ENCODE peak calls at places on chromosomes 2 and 18, in seven cellular contexts. E is WTC11, R is H1, Z is K562, T is HCT116, L is HEK293T, W is HepG2. X is an unnamed sample.

GRCh38 chr2:118539290-118539689 is 308.2 kb downstream of the EN1 start:
- DNase-seq in L (peak; percentile 20), Z (peak; percentile 32), E (peak; percentile 56), R (peak; percentile 56), W (peak; percentile 14), T (peak; percentile 16), X (no peak)

GRCh38 chr2:84741182-84741822 is 139.6 kb downstream of the TRABD2A start:
- DNase-seq in L (peak; percentile 35), E (peak; percentile 65), W (peak; percentile 25), R (peak; percentile 66), T (peak; percentile 18), Z (peak; percentile 24), X (no peak)

GRCh38 chr2:44267269-44268258 is 7.7 kb upstream of the SLC3A1 start:
- DNase-seq in E (no peak), L (no peak), W (no peak), R (no peak), Z (no peak), T (no peak), X (no peak)

GRCh38 chr2:73611867-73612266 is 30.4 kb downstream of the NAT8 start:
- DNase-seq in Z (no peak), W (no peak), E (no peak), R (no peak), T (no peak), L (no peak), X (no peak)

GRCh38 chr2:182324665-182325064 is 102.2 kb downstream of the PDE1A start:
- DNase-seq in L (no peak), R (no peak), W (no peak), E (no peak), T (no peak), Z (no peak), X (no peak)

GRCh38 chr2:207530160-207531023 is 630 bp downstream of the CREB1 start:
- DNase-seq in L (peak; percentile 49), T (no peak), E (no peak), W (peak; percentile 30), R (no peak), Z (peak; percentile 51), X (no peak)

GRCh38 chr2:55887906-55888625 is 35.5 kb downstream of the EFEMP1 start:
- DNase-seq in R (no peak), L (no peak), W (no peak), E (no peak), T (no peak), Z (no peak), X (no peak)

GRCh38 chr18:58682429-58683069 is 11.3 kb downstream of the MALT1 start:
- DNase-seq in R (no peak), E (no peak), L (peak; percentile 13), T (peak; percentile 33), Z (no peak), W (peak; percentile 68), X (no peak)

GRCh38 chr2:68877079-68877772 is 6.0 kb upstream of the BMP10 start:
- DNase-seq in E (no peak), Z (peak; percentile 32), R (no peak), W (no peak), L (no peak), T (no peak), X (no peak)

GRCh38 chr2:28901841-28902240 is 7.4 kb downstream of the WDR43 start:
- DNase-seq in L (no peak), R (no peak), Z (no peak), W (no peak), T (no peak), E (no peak), X (no peak)

GRCh38 chr18:48803518-48803917 is 147.2 kb downstream of the SMAD7 start:
- DNase-seq in Z (no peak), R (peak; percentile 37), L (no peak), T (no peak), E (peak; percentile 3), W (no peak), X (no peak)

GRCh38 chr18:50924372-50924771 is 43.5 kb upstream of the ELAC1 start:
- DNase-seq in R (no peak), Z (no peak), E (no peak), W (no peak), L (no peak), T (no peak), X (no peak)

GRCh38 chr2:106126705-106127281 is 67.3 kb downstream of the UXS1 start:
- DNase-seq in T (no peak), L (no peak), W (peak; percentile 91), E (no peak), R (no peak), Z (no peak), X (no peak)

GRCh38 chr2:241739651-241740050 is 5.2 kb downstream of the D2HGDH start:
- DNase-seq in E (no peak), Z (no peak), R (no peak), T (no peak), L (no peak), W (no peak), X (no peak)

GRCh38 chr18:21194871-21195771 is 46.9 kb upstream of the GREB1L start:
- DNase-seq in W (peak; percentile 24), E (no peak), R (no peak), L (peak; percentile 38), T (peak; percentile 79), Z (peak; percentile 40), X (no peak)

GRCh38 chr2:108870069-108870644 is 83.6 kb downstream of the CCDC138 start:
- DNase-seq in T (no peak), R (no peak), W (no peak), Z (no peak), L (no peak), E (no peak), X (no peak)

GRCh38 chr2:50951416-50951815 is 80.5 kb downstream of the NRXN1 start:
- DNase-seq in R (no peak), L (no peak), T (no peak), W (no peak), Z (no peak), E (no peak), X (no peak)

GRCh38 chr2:208407667-208408066 is 1.1 kb downstream of the PTH2R start:
- DNase-seq in W (peak; percentile 3), R (no peak), E (peak; percentile 20), Z (peak; percentile 34), L (peak; percentile 36), T (no peak), X (no peak)

GRCh38 chr18:400466-400865 is 100.0 kb downstream of the COLEC12 start:
- DNase-seq in W (no peak), Z (no peak), E (no peak), R (no peak), L (no peak), T (no peak), X (no peak)

GRCh38 chr2:198052741-198053140 is 248.3 kb downstream of the PLCL1 start:
- DNase-seq in R (no peak), E (no peak), Z (no peak), L (no peak), W (no peak), T (no peak), X (no peak)

DNA sequence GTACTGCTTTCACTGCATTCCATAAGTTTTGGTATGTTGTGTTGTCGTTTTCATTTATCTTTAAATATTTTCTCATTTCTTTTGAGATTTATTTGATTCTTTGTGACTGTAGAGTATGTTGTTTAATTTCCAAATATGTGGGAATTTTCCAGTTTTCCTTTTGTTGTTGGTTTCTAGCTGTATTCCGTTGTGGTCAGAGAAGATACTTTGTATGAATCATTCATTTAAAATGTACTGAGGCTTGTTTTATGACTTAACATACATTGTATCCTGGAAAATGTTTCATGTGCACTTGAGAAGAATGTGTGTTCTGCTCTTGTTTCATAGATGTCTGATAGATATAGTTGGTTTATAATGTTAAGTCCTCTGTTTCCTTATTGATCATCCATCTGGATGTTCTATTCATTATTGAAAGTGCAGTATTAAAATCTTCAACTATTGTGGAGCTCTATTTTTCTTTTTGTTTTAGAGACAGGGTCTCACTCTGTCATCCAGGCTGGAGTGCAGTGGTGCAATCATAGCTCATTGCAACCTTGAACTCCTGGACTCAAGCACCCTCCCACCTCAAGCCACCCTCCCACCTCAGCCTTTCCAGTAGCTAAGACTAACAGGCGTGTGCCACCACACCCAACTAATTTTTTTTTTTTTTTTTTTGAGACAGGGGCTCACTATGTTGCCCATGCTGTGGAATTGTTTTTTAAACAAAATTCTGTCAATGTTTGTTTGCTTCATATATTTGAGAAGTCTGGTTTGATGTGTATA is 96.8 kb downstream of the TAF4B start:
- DNase-seq in L (no peak), W (peak; percentile 18), R (no peak), E (no peak), T (no peak), Z (no peak), X (no peak)
- TF ChIP-seq SP1 in L (no peak), W (no peak), R (no peak), E (no peak), T (no peak), Z (no peak), X (no peak)

DNA sequence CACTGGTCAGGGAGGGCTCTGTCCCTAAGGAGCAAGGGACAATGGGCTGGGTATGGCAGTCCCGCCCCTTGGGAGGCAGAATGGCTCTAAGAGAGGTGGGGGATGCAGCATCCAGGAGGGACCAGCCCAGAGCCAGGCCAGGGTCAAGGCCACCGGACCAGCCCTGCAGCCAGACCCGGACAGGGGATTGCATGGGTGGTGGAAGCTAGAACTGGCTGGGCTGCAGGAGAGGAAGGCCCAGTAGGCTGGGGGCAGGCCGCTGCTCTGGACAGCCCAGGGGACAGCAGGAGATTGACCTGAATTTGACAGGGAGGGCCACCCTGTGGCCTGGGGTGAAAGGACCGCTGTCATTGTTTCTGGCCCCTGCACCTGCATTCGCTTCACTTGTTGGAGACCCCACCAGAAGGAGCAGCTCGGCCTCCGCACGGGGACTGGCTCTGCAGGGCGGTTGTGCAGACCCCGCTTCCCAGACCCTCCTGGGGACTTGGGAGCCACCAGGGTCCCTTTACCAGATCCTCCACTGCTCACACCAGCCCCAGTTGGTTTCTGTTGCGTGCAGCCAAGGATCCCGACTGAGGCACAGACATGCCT is 14.6 kb downstream of the RAMP1 start:
- DNase-seq in R (peak; percentile 44), E (no peak), T (no peak), Z (no peak), L (no peak), W (no peak), X (no peak)
- TF ChIP-seq SP1 in R (no peak), E (no peak), T (no peak), Z (no peak), L (no peak), W (no peak), X (no peak)

GRCh38 chr2:8495189-8495855 is 186.5 kb upstream of the ID2 start:
- DNase-seq in W (no peak), T (no peak), E (no peak), R (no peak), Z (no peak), L (no peak), X (no peak)
- TF ChIP-seq SP1 in W (no peak), T (no peak), E (no peak), R (no peak), Z (no peak), L (no peak), X (no peak)

DNA sequence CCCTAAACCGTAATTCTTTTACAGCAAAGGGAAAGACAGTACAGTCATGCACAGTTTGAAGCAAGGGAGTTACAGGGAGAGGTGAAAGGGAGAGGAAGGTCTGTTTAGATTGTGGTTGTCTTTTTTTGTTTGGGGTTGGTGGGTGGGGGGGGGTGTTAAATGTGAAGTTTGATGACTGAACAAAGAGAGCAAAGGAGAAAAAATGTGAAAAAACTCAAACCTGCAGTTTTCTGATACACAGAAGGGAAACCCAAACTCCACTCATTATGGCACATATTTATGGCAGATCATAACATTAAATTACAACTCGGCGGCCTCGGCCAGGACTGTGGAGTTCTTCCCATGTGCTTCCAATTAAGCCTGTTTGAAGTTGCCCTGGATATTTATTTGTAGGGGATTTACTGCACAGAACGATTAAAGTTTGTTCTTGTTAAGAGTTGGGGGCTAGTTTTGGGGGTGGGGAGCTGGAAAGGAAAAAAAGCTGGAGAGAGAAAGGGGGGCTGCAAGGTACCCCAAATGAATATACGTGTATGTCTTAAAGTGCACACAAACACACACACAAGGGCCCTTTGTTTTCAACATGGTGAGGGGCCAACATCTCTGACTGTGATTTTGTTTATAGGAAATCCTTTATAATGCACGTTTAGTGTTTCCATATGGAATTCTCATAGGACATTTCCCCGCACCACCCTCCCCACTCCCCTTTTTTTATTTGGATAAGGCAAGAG is 26.3 kb upstream of the SLC14A2 start:
- DNase-seq in L (no peak), E (no peak), Z (no peak), R (no peak), T (no peak), W (no peak), X (no peak)
- TF ChIP-seq SP1 in L (no peak), E (no peak), Z (no peak), R (no peak), T (no peak), W (no peak), X (no peak)

X was measured in GM12878.